ENCODE peak calls at places on chromosome 10, in eight cellular contexts. V, I, P, N, G, W, F and Y are unnamed samples. For H3K4me1, the result is how much of the 10 kb centered on the place peaks cover.

GRCh38 chr10:47405829-47406547 is 21.9 kb upstream of the ZNF488 start:
- DNase-seq in V (no peak), W (no peak), G (peak), N (no peak), I (peak), P (no peak), F (no peak), Y (no peak)

GRCh38 chr10:116590590-116591444 is at the start of gene PNLIPRP1:
- DNase-seq in V (peak), P (no peak), I (no peak), W (no peak), F (no peak), N (no peak), G (no peak), Y (no peak)

GRCh38 chr10:114697061-114697598 is 39.1 kb upstream of the ABLIM1 start:
- DNase-seq in N (no peak), V (no peak), G (no peak), F (peak), I (peak), W (no peak), P (no peak), Y (no peak)

GRCh38 chr10:33790506-33791283 is 456.2 kb upstream of the NRP1 start:
- DNase-seq in N (no peak), G (no peak), P (no peak), V (no peak), W (no peak), I (no peak), F (peak), Y (no peak)

GRCh38 chr10:70974351-70974901 is 86.1 kb upstream of the PCBD1 start:
- DNase-seq in P (no peak), I (no peak), V (no peak), G (no peak), F (peak), N (no peak), W (peak), Y (no peak)

GRCh38 chr10:80453715-80454525 is at the start of gene TSPAN14:
- DNase-seq in V (peak), G (peak), W (peak), I (no peak), P (peak), F (peak), N (peak), Y (peak)

GRCh38 chr10:92822060-92822634 is 26.2 kb upstream of the EXOC6 start:
- DNase-seq in P (no peak), V (no peak), G (no peak), W (no peak), N (no peak), F (peak), I (peak), Y (no peak)

GRCh38 chr10:52312999-52313349 is 1.1 kb upstream of the DKK1 start:
- DNase-seq in I (no peak), N (no peak), V (no peak), F (no peak), G (no peak), W (no peak), P (no peak), Y (no peak)

GRCh38 chr10:25934673-25935139 is 677 bp downstream of the MYO3A start:
- DNase-seq in G (no peak), W (peak), F (no peak), N (no peak), V (peak), I (no peak), P (no peak), Y (no peak)

GRCh38 chr10:123560301-123561144 is 105.6 kb upstream of the GPR26 start:
- DNase-seq in W (peak), F (no peak), P (no peak), N (no peak), I (no peak), V (no peak), G (no peak), Y (peak)

GRCh38 chr10:21293518-21294356 is 231.7 kb downstream of the SKIDA1 start:
- DNase-seq in I (no peak), P (no peak), N (no peak), F (peak), V (no peak), G (no peak), W (no peak), Y (no peak)

GRCh38 chr10:99983280-99983988 is 26.3 kb downstream of the DNMBP start:
- DNase-seq in N (peak), W (no peak), P (peak), G (no peak), F (peak), V (no peak), I (no peak), Y (no peak)

GRCh38 chr10:11162828-11163599 is 145.3 kb downstream of the CELF2 start:
- DNase-seq in W (no peak), V (no peak), N (peak), F (no peak), G (peak), P (peak), I (no peak), Y (peak)

GRCh38 chr10:92124524-92125168 is 166.2 kb downstream of the CPEB3 start:
- DNase-seq in V (peak), G (peak), F (peak), P (no peak), N (no peak), W (no peak), I (no peak), Y (peak)

GRCh38 chr10:10508241-10508640 is 509.4 kb upstream of the CELF2 start:
- DNase-seq in I (no peak), V (no peak), F (no peak), W (no peak), P (no peak), N (no peak), G (no peak), Y (no peak)

GRCh38 chr10:89502556-89502955 is 32.8 kb downstream of the SLC16A12 start:
- DNase-seq in V (no peak), N (no peak), G (no peak), P (no peak), W (no peak), I (no peak), F (peak), Y (no peak)

GRCh38 chr10:24680647-24681475 is 42.8 kb downstream of the ARHGAP21 start:
- DNase-seq in F (peak), W (no peak), I (no peak), P (no peak), G (no peak), N (no peak), V (no peak), Y (no peak)

GRCh38 chr10:48494611-48495010 is 110.3 kb downstream of the ARHGAP22 start:
- DNase-seq in P (no peak), V (no peak), F (no peak), I (no peak), W (no peak), G (peak), N (no peak), Y (no peak)

GRCh38 chr10:97718659-97719142 is 5.2 kb downstream of the MARVELD1 start:
- DNase-seq in P (no peak), I (peak), W (no peak), F (no peak), V (peak), N (peak), G (no peak), Y (peak)

GRCh38 chr10:122617476-122618270 is 57.1 kb downstream of the DMBT1 start:
- DNase-seq in W (no peak), I (no peak), V (no peak), G (no peak), N (no peak), P (no peak), F (no peak), Y (no peak)

GRCh38 chr10:76255241-76255640 is 823.8 kb downstream of the LRMDA start:
- DNase-seq in V (no peak), W (no peak), P (no peak), N (no peak), I (no peak), G (no peak), F (peak), Y (no peak)

GRCh38 chr10:100045592-100045991 is 35.8 kb upstream of the DNMBP start:
- DNase-seq in V (no peak), W (no peak), P (no peak), G (no peak), N (no peak), I (no peak), F (no peak), Y (no peak)

GRCh38 chr10:85603167-85603940 is 763.2 kb downstream of the GRID1 start:
- DNase-seq in W (no peak), N (no peak), F (no peak), G (no peak), I (no peak), P (no peak), V (no peak), Y (no peak)

GRCh38 chr10:131246089-131246488 is 65.4 kb downstream of the TCERG1L start:
- DNase-seq in V (no peak), F (no peak), I (no peak), N (no peak), G (no peak), P (no peak), W (no peak), Y (no peak)

GRCh38 chr10:124091646-124092269 is 1.6 kb downstream of the CHST15 start:
- DNase-seq in F (no peak), P (peak), W (peak), V (no peak), I (no peak), N (no peak), G (peak), Y (no peak)

GRCh38 chr10:102115775-102116174 is 4.4 kb downstream of the LDB1 start:
- DNase-seq in N (no peak), I (no peak), P (peak), V (no peak), F (no peak), W (no peak), G (no peak), Y (no peak)

GRCh38 chr10:109358325-109358724 is 565.0 kb downstream of the XPNPEP1 start:
- DNase-seq in N (no peak), G (no peak), I (no peak), W (no peak), V (no peak), P (no peak), F (no peak), Y (no peak)

GRCh38 chr10:43648083-43648391 is 644 bp downstream of the ZNF32 start:
- DNase-seq in W (no peak), F (no peak), N (no peak), G (no peak), I (no peak), V (no peak), P (no peak), Y (no peak)

GRCh38 chr10:22230331-22230833 is 12.6 kb upstream of the EBLN1 start:
- DNase-seq in V (no peak), W (no peak), N (no peak), P (peak), G (no peak), F (peak), I (no peak), Y (no peak)

GRCh38 chr10:110824660-110825059 is 47.1 kb upstream of the PDCD4 start:
- DNase-seq in W (no peak), P (no peak), I (no peak), V (no peak), G (no peak), F (no peak), N (no peak), Y (no peak)
- H3K4me1 ChIP-seq in W (under half), P (under half), I (under half), V (under half), G (under half), F (under half), N (under half), Y (under half)

GRCh38 chr10:5685764-5686240 is 1.2 kb downstream of the TASOR2 start:
- DNase-seq in V (no peak), F (no peak), W (no peak), N (no peak), I (no peak), P (peak), G (no peak), Y (no peak)
- H3K27ac ChIP-seq in V (peak), F (peak), W (no peak), N (peak), I (peak), P (peak), G (peak), Y (peak)

DNA sequence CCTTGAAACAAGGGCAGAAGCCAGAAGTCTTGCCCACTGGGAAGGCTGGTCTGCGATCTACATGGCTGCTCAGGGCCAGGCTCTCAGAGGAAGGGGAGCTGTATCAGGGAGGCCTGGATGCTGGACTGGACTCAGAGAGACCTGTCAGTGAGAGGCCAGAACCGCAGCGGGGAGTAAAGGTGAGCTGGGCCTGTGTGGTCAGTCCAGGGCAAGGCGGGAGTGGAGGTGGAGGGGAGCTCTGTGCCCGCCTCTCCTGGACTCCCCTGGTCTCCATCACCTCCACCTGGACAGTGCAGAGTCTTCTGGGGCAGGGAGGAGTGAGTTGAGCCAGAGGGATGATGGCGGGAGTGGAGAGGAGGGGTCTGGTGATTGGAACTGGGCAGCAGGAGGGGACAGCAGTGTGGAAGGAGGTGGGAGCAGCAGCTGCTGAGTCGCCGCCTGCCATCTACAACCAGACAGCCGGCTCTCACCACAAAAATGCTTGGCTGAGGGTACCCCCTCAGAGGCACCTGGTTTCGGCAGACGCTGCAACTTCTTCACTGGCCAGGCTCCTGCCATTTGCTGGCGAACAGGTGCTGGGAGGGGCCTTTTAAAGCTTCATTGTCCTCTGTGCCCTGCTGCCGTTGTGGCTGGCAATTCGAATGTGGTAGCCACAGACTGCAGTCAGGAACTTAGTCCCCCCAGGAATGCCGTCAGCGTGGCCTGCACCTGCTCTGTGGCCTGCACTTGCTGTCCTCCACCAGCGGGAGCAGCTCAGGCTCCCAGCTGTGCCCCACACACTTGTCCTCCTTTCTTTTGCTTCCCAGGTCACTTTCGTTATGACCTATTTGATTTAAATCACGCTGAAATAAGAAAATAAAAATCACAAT is 3.5 kb downstream of the RASSF4 start:
- DNase-seq in N (peak), P (peak), V (peak), I (no peak), F (no peak), G (peak), W (peak), Y (no peak)
- H3K4me1 ChIP-seq in N (half or more), P (half or more), V (under half), I (under half), F (under half), G (half or more), W (under half), Y (under half)

DNA sequence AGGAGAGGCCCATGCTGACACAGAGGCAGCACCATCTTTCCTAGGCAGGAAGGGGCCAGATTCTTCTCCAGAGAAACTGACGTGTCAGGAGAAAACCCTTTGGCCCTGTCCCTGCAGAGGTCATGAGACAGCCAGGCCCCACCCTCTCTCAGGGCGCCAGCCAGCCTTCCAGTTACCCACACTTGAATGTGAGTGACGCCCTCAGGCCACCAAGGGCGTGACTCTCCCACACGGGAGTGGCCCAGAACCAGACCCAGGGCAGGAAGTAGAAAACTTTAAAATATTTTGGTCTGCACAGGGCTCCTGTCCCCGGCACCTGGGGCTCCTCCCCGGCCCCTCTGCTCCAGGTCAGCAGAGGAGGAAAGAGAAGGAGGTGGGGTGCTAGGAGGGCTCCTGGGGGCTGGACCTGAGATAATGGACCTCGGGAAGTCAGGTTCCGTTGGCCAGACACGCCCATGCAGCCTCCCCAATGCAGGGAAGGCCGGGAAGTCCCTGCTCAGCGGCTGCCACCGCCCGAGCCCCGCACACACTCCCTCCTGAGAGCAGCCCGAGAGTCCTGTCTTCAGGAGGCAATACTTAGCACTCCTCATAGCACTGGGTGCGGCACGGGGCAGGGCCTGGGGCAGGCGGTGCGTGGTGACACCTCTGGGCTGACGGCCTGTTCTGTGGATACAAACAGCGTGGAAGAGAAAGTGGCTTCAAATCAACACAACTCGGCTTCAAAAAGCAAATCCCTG is 67.0 kb upstream of the CFAP46 start:
- DNase-seq in N (peak), F (no peak), G (peak), W (no peak), V (peak), P (no peak), I (no peak), Y (peak)
- H3K27ac ChIP-seq in N (no peak), F (no peak), G (no peak), W (no peak), V (peak), P (no peak), I (no peak), Y (no peak)

GRCh38 chr10:79349072-79349491 is 1.8 kb downstream of the PPIF start:
- DNase-seq in I (no peak), F (no peak), G (no peak), N (no peak), V (no peak), P (no peak), W (peak), Y (no peak)
- H3K4me1 ChIP-seq in I (under half), F (under half), G (under half), N (under half), V (under half), P (under half), W (under half), Y (under half)

GRCh38 chr10:6195376-6195775 is 7.4 kb upstream of the PFKFB3 start:
- DNase-seq in F (peak), P (no peak), I (no peak), G (peak), W (no peak), N (no peak), V (no peak), Y (no peak)
- H3K27ac ChIP-seq in F (no peak), P (no peak), I (no peak), G (peak), W (no peak), N (peak), V (peak), Y (peak)

GRCh38 chr10:59857049-59857448 is 49.3 kb downstream of the CCDC6 start:
- DNase-seq in W (no peak), P (no peak), I (no peak), F (peak), V (no peak), G (no peak), N (no peak), Y (no peak)
- H3K4me1 ChIP-seq in W (under half), P (under half), I (under half), F (under half), V (under half), G (under half), N (under half), Y (under half)

GRCh38 chr10:69358148-69358795 is 58.4 kb downstream of the TACR2 start:
- DNase-seq in G (no peak), P (no peak), V (no peak), F (no peak), N (no peak), W (no peak), I (no peak), Y (no peak)
- H3K27ac ChIP-seq in G (peak), P (no peak), V (no peak), F (no peak), N (no peak), W (no peak), I (no peak), Y (no peak)

GRCh38 chr10:30556189-30556588 is 73.4 kb downstream of the LYZL2 start:
- DNase-seq in P (no peak), W (no peak), V (no peak), G (no peak), I (no peak), F (no peak), N (no peak), Y (no peak)

GRCh38 chr10:30553018-30553624 is 76.4 kb downstream of the LYZL2 start:
- DNase-seq in G (no peak), N (no peak), W (peak), P (no peak), V (no peak), I (no peak), F (no peak), Y (no peak)

GRCh38 chr10:30555465-30555864 is 74.1 kb downstream of the LYZL2 start:
- DNase-seq in N (no peak), I (no peak), P (no peak), F (no peak), G (no peak), W (no peak), V (no peak), Y (no peak)

GRCh38 chr10:30553625-30554442 is 75.7 kb downstream of the LYZL2 start:
- DNase-seq in I (no peak), P (no peak), N (peak), W (peak), V (peak), F (no peak), G (peak), Y (peak)

DNA sequence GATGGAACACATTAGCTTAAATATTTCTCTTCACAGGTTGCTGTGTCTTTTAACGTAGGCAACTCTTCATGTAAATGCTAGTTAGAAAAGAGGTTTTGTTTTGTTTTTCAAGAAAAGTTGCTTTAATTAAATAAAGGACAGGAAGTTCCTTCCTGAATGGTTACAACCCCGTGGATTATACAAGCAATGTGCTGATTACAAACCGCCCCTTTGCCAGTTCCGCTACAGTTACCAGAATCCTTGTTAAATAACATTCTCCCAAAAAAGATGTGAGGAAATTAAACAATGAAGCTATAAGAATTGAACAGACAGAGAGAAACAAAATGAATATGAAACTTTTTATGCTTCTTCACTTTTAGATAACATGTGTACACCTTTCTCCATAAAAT is 75.1 kb downstream of the LYZL2 start:
- DNase-seq in P (no peak), W (no peak), F (no peak), I (no peak), N (no peak), V (no peak), G (no peak), Y (no peak)
- H3K4me1 ChIP-seq in P (under half), W (under half), F (under half), I (under half), N (under half), V (under half), G (under half), Y (under half)

GRCh38 chr10:63759335-63759734 is 238.1 kb downstream of the REEP3 start:
- DNase-seq in G (no peak), P (no peak), W (no peak), I (no peak), N (no peak), F (no peak), V (no peak), Y (no peak)
- H3K27ac ChIP-seq in G (no peak), P (no peak), W (no peak), I (no peak), N (no peak), F (no peak), V (no peak), Y (no peak)